ENCODE peak calls at places on chromosomes 2 and 18, in ten cellular contexts. K is activated CD8-positive, alpha-beta memory T cell treated with anti-CD3 and anti-CD28 coated beads, Interleukin-2, amount 10 ng/mL, durations not matched to agents 7 days and 5 days; B is NCI-H460; V is astrocyte; W is stimulated activated naive B cell treated with anti-CD40 and anti-IgM and Interleukin-4, amounts not matched to agents 10 μg/mL and 1 μg/mL and 100 μg/mL, for 72 hours; J is left lung; S is psoas muscle; L is mesenteric fat pad; U is HS-27A; Q is naive B cell. C is an unnamed sample.
A peak's percentile ranks its signal among the peaks of the same experiment; 100 is the strongest.

GRCh38 chr2:46922049-46922448 is 6.4 kb upstream of the MCFD2 start:
- DNase-seq in L (no peak), J (no peak), K (no peak), Q (no peak), V (no peak), S (no peak), U (no peak), B (no peak), W (no peak), C (no peak)

GRCh38 chr2:217367464-217367863 is 507.6 kb upstream of the TNP1 start:
- DNase-seq in U (no peak), W (no peak), B (no peak), V (peak; percentile 41), Q (no peak), J (no peak), L (no peak), S (no peak), K (no peak), C (no peak)

GRCh38 chr2:10072656-10073480 is 7.3 kb downstream of the CYS1 start:
- DNase-seq in J (no peak), U (no peak), B (peak; percentile 84), W (peak; percentile 67), S (peak; percentile 75), L (no peak), K (peak; percentile 86), Q (peak; percentile 71), V (peak; percentile 58), C (peak; percentile 86)

GRCh38 chr2:69298862-69299261 is 88.2 kb downstream of the GFPT1 start:
- DNase-seq in V (peak; percentile 32), U (no peak), K (no peak), S (no peak), L (no peak), Q (no peak), B (no peak), J (no peak), W (no peak), C (no peak)

GRCh38 chr2:101063352-101063751 is 61.3 kb downstream of the RPL31 start:
- DNase-seq in L (no peak), S (no peak), W (no peak), J (no peak), U (no peak), K (no peak), V (peak; percentile 53), Q (no peak), B (peak; percentile 86), C (no peak)

GRCh38 chr18:9348079-9348671 is 13.6 kb downstream of the TWSG1 start:
- DNase-seq in J (no peak), U (no peak), L (no peak), Q (no peak), B (no peak), V (peak; percentile 76), W (no peak), S (no peak), K (no peak), C (no peak)

GRCh38 chr2:56448403-56448998 is 264.7 kb downstream of the CCDC85A start:
- DNase-seq in V (peak; percentile 2), W (no peak), L (no peak), K (no peak), S (no peak), J (no peak), U (no peak), Q (no peak), B (no peak), C (no peak)

GRCh38 chr18:26383454-26384270 is 157.4 kb downstream of the TAF4B start:
- DNase-seq in V (peak; percentile 45), K (no peak), W (no peak), J (no peak), B (peak; percentile 20), U (no peak), L (no peak), S (no peak), Q (peak; percentile 10), C (peak; percentile 56)

GRCh38 chr2:151973901-151974199 is 125.0 kb downstream of the CACNB4 start:
- DNase-seq in Q (no peak), J (no peak), K (no peak), V (peak; percentile 51), B (no peak), L (no peak), U (no peak), S (peak; percentile 28), W (no peak), C (no peak)

GRCh38 chr2:10133007-10133647 is 10.6 kb downstream of the RRM2 start:
- DNase-seq in K (no peak), U (no peak), V (no peak), Q (no peak), W (no peak), L (peak; percentile 59), B (no peak), J (peak; percentile 31), S (no peak), C (no peak)

C was measured in germinal center.